ENCODE peak calls at places on chromosomes 16 and 17, in five cellular contexts. H is ascending aorta, T is left colon, I is Right ventricle myocardium superior, X is ovary. Q is an unnamed sample.

GRCh38 chr16:9901-10665 is 43.3 kb downstream of the POLR3K start:
- DNase-seq in H (peak), T (no peak), I (peak), X (no peak), Q (peak)

GRCh38 chr17:83179378-83179777 is 100.0 kb downstream of the METRNL start:
- DNase-seq in H (peak), T (no peak), I (no peak), X (peak), Q (no peak)

GRCh38 chr17:35052240-35052608 is 11.3 kb downstream of the RFFL start:
- DNase-seq in H (no peak), T (no peak), I (no peak), X (no peak), Q (no peak)

GRCh38 chr17:68624381-68624780 is 23.2 kb upstream of the FAM20A start:
- DNase-seq in H (no peak), T (no peak), I (no peak), X (no peak), Q (no peak)

GRCh38 chr17:78828470-78829185 is 12.0 kb downstream of the USP36 start:
- DNase-seq in H (no peak), T (no peak), I (no peak), X (no peak), Q (no peak)

GRCh38 chr16:14310519-14310991 is 239.4 kb downstream of the MRTFB start:
- DNase-seq in H (no peak), T (peak), I (no peak), X (no peak), Q (no peak)

GRCh38 chr17:64448665-64449512 is at the start of gene MILR1:
- DNase-seq in H (peak), T (peak), I (no peak), X (peak), Q (no peak)

GRCh38 chr17:35087731-35088646 is 24.5 kb upstream of the RFFL start:
- DNase-seq in H (peak), T (peak), I (peak), X (peak), Q (peak)

GRCh38 chr16:68839831-68840230 is 3.5 kb upstream of the TANGO6 start:
- DNase-seq in H (no peak), T (no peak), I (no peak), X (no peak), Q (no peak)